ENCODE peak calls at places on chromosome 1, in nine cellular contexts. X is GM10248, P is cardiac muscle cell, K is body of pancreas, D is kidney, Q is Peyer's patch, O is left lung, S is GM06990, C is uterus. N is an unnamed sample.

GRCh38 chr1:64309468-64309867 is 106.0 kb downstream of the UBE2U start:
- DNase-seq in X (no peak), P (no peak), K (no peak), D (no peak), Q (no peak), O (no peak), S (no peak), C (no peak), N (no peak)

GRCh38 chr1:206487970-206488369 is 17.7 kb downstream of the IKBKE start:
- DNase-seq in X (no peak), P (no peak), K (no peak), D (no peak), Q (no peak), O (no peak), S (no peak), C (no peak), N (no peak)

GRCh38 chr1:27772071-27772470 is 948 bp upstream of the STX12 start:
- DNase-seq in X (no peak), P (no peak), K (no peak), D (no peak), Q (no peak), O (no peak), S (no peak), C (no peak), N (no peak)

GRCh38 chr1:106957795-106958194 is 98.7 kb upstream of the PRMT6 start:
- DNase-seq in X (no peak), P (no peak), K (no peak), D (no peak), Q (no peak), O (no peak), S (no peak), C (no peak), N (no peak)

GRCh38 chr1:9770276-9770675 is 53.5 kb downstream of the CLSTN1 start:
- DNase-seq in X (no peak), P (no peak), K (no peak), D (no peak), Q (peak; percentile 77), O (no peak), S (no peak), C (no peak), N (no peak)

GRCh38 chr1:209456878-209457277 is 126.6 kb upstream of the CAMK1G start:
- DNase-seq in X (no peak), P (peak; percentile 18), K (no peak), D (no peak), Q (no peak), O (peak; percentile 44), S (no peak), C (no peak), N (no peak)

GRCh38 chr1:6634278-6635052 is 9.8 kb downstream of the THAP3 start:
- DNase-seq in X (no peak), P (peak; percentile 67), K (peak; percentile 80), D (peak; percentile 86), Q (peak; percentile 74), O (peak; percentile 49), S (no peak), C (peak; percentile 40), N (peak; percentile 42)

GRCh38 chr1:213327318-213327667 is 276.3 kb downstream of the RPS6KC1 start:
- DNase-seq in X (no peak), P (no peak), K (peak; percentile 24), D (no peak), Q (peak; percentile 48), O (peak; percentile 70), S (no peak), C (no peak), N (no peak)

GRCh38 chr1:106366627-106367319 is 689.7 kb upstream of the PRMT6 start:
- DNase-seq in X (no peak), P (no peak), K (no peak), D (no peak), Q (no peak), O (no peak), S (no peak), C (no peak), N (no peak)

GRCh38 chr1:209720326-209720725 is 15.7 kb downstream of the HSD11B1 start:
- DNase-seq in X (no peak), P (no peak), K (no peak), D (no peak), Q (no peak), O (no peak), S (no peak), C (no peak), N (no peak)

GRCh38 chr1:230255116-230255515 is 171.0 kb downstream of the PGBD5 start:
- DNase-seq in X (no peak), P (no peak), K (no peak), D (no peak), Q (no peak), O (no peak), S (no peak), C (no peak), N (no peak)

GRCh38 chr1:200888349-200888838 is 6.3 kb upstream of the INAVA start:
- DNase-seq in X (peak; percentile 82), P (no peak), K (no peak), D (no peak), Q (peak; percentile 90), O (no peak), S (peak; percentile 81), C (no peak), N (no peak)

GRCh38 chr1:91500756-91501526 is at the start of gene CDC7:
- DNase-seq in X (peak; percentile 93), P (peak; percentile 92), K (peak; percentile 91), D (peak; percentile 97), Q (peak; percentile 94), O (peak; percentile 92), S (peak; percentile 94), C (peak; percentile 93), N (peak; percentile 95)

GRCh38 chr1:231966983-231967382 is 340.4 kb downstream of the DISC1 start:
- DNase-seq in X (no peak), P (no peak), K (no peak), D (no peak), Q (no peak), O (no peak), S (no peak), C (no peak), N (no peak)
- TF ChIP-seq CTCF in X (no peak), P (no peak), K (no peak), D (no peak), Q (no peak), O (no peak), S (no peak), C (no peak), N (peak; percentile 15)

DNA sequence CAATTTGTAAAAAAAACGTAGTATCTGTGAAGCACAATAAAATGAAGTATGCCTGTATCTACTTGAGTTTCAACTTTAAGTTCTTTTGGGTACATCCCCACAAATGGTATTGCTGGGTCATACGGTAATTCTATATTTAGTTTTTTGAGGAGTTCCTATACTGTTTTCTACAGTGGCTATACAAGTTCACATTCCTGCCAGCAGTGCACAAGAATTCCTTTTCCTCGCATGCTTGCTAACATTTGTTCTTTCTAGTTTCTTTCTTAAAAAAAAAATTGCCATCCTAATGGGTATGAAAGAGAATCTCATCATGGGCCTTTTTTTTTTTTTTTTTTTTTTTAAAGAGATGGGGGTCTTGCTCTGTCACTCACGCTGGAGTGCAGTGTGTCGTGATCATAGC is 41.9 kb downstream of the UCK2 start:
- DNase-seq in X (no peak), P (no peak), K (no peak), D (no peak), Q (no peak), O (no peak), S (no peak), C (no peak), N (no peak)
- TF ChIP-seq CTCF in X (no peak), P (peak; percentile 19), K (no peak), D (no peak), Q (peak; percentile 24), O (no peak), S (no peak), C (no peak), N (peak; percentile 52)

GRCh38 chr1:42735056-42735455 is 5.0 kb downstream of the CLDN19 start:
- DNase-seq in X (no peak), P (no peak), K (no peak), D (no peak), Q (no peak), O (no peak), S (no peak), C (no peak), N (no peak)
- TF ChIP-seq CTCF in X (no peak), P (no peak), K (no peak), D (no peak), Q (no peak), O (no peak), S (no peak), C (no peak), N (no peak)

DNA sequence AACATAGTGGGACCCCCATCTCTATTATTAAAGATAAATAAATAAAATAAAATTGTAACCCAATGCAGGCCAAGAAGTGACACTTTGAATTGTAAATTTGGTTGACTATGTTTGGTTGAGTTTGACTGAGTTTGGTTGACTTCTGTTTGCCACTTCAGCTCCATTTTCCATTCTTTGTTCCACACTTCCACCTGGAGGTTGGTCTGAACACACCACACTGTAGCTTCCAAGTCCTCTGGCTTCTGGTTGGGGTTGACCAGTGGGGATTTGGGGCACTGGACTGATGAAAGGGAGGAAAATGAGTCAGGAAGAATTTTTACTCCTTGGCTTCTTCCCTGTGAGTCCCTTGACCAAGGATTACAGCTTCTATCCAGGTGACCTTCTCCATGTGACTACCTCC is 40.6 kb upstream of the DIPK1A start:
- DNase-seq in X (no peak), P (no peak), K (no peak), D (no peak), Q (no peak), O (no peak), S (no peak), C (no peak), N (no peak)
- TF ChIP-seq CTCF in X (no peak), P (no peak), K (no peak), D (no peak), Q (no peak), O (no peak), S (no peak), C (no peak), N (no peak)

DNA sequence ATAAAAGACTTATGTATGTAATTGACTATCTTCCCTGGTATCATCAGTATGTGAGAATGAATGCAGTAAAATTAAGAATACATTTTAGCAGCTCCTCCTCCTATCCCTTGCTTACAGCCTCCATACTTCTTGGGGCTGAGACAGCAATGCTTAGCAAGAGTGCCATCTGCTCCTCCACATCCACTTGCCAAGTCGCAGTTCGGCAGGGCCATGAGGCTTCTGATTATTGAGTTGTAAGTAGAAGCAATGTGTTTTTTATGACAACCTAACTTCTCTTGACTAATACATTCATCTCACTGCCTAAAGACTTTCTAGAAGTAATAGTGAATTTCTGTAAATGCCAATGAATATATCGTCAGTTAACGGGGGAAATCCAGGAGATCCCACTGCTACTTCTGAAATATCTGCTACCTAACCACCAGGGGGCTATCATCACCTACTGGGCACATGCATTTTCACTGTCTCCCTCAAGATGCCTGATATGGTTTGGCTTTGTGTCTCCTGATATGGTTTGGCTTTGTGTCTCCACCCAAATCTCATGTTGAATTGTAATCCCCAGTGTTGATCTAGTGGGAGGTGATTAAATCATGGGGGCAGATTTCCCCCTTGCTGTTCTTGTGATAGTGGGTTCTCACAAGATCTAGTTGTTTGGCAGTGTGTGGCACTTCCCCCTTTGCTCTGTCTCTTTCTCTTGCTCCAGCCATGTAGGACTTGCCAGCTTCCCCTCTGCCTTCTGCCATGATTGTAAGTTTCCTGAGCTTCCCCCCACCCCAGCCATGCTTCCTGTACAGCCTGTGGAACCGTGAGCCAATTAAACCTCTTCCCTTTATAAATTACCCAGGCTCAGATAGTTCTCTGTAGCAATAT is 59.6 kb downstream of the EXTL2 start:
- DNase-seq in X (peak; percentile 12), P (no peak), K (no peak), D (no peak), Q (no peak), O (no peak), S (no peak), C (no peak), N (no peak)
- TF ChIP-seq CTCF in X (peak; percentile 3), P (peak; percentile 27), K (no peak), D (peak; percentile 17), Q (no peak), O (peak; percentile 9), S (peak; percentile 67), C (no peak), N (peak; percentile 55)

GRCh38 chr1:163361123-163361934 is 39.6 kb downstream of the NUF2 start:
- DNase-seq in X (peak; percentile 4), P (peak; percentile 50), K (no peak), D (no peak), Q (peak; percentile 46), O (no peak), S (no peak), C (no peak), N (no peak)
- TF ChIP-seq CTCF in X (peak; percentile 60), P (peak; percentile 52), K (no peak), D (peak; percentile 36), Q (peak; percentile 57), O (no peak), S (peak; percentile 60), C (no peak), N (peak; percentile 66)